ENCODE peak calls at places on chromosomes 12 and 14, in six cellular contexts. V is Calu3; G is NCI-H460; C is activated gamma-delta T cell treated with Interleukin-2 at 50 U/mL for 16 hours; L is T-cell; S is activated CD4-positive, alpha-beta T cell treated with anti-CD3 and anti-CD28 coated beads, Interleukin-2, amount 50 U/mL, for 48 hours. Z is an unnamed sample.

GRCh38 chr12:114241973-114242434 is 163.9 kb downstream of the TBX5 start:
- DNase-seq in S (no peak), V (no peak), C (no peak), L (no peak), G (no peak), Z (peak; percentile 21)

GRCh38 chr12:7142057-7142644 is 12.0 kb downstream of the CLSTN3 start:
- DNase-seq in S (peak; percentile 66), G (peak; percentile 33), C (peak; percentile 45), V (peak; percentile 68), L (peak; percentile 25), Z (peak; percentile 49)

GRCh38 chr14:51382506-51382905 is 142.5 kb downstream of the TMX1 start:
- DNase-seq in S (no peak), L (no peak), C (no peak), G (no peak), V (no peak), Z (no peak)

GRCh38 chr12:27542628-27543027 is 18.6 kb downstream of the PPFIBP1 start:
- DNase-seq in S (no peak), V (no peak), G (peak; percentile 82), C (no peak), L (no peak), Z (no peak)

GRCh38 chr14:28576523-28576922 is 190.1 kb upstream of the FOXG1 start:
- DNase-seq in S (no peak), C (no peak), V (no peak), L (no peak), G (no peak), Z (no peak)

GRCh38 chr12:25382311-25383106 is 131.8 kb upstream of the KRAS start:
- DNase-seq in L (no peak), V (no peak), S (no peak), G (no peak), C (no peak), Z (no peak)

GRCh38 chr12:30691122-30691879 is 4.4 kb downstream of the IPO8 start:
- DNase-seq in V (no peak), C (no peak), S (no peak), G (no peak), L (no peak), Z (no peak)

GRCh38 chr12:128871516-128871892 is 18.2 kb downstream of the GLT1D1 start:
- DNase-seq in G (no peak), S (no peak), L (no peak), V (no peak), C (no peak), Z (no peak)

GRCh38 chr14:30165255-30165654 is 237.6 kb upstream of the PRKD1 start:
- DNase-seq in V (no peak), S (no peak), G (no peak), L (no peak), C (no peak), Z (no peak)